ENCODE peak calls at places on chromosomes 5 and 9, in five cellular contexts. One of them, this sample, is unnamed.
A peak's percentile ranks its signal among the peaks of the same experiment; 100 is the strongest.

GRCh38 chr9:106277931-106278330 is 583.6 kb downstream of the TMEM38B start:
- DNase-seq in mucosa of descending colon: no peak
- DNase-seq in adrenal gland: no peak
- DNase-seq in upper lobe of right lung: no peak
- DNase-seq in cardiac fibroblast: peak; percentile 14
- DNase-seq in this sample: no peak

GRCh38 chr5:115626444-115626823 is 598 bp upstream of the TMED7 start:
- DNase-seq in adrenal gland: no peak
- DNase-seq in mucosa of descending colon: no peak
- DNase-seq in cardiac fibroblast: peak; percentile 66
- DNase-seq in upper lobe of right lung: no peak
- DNase-seq in this sample: no peak

GRCh38 chr5:89535421-89535820 is 652.4 kb upstream of the MEF2C start:
- DNase-seq in cardiac fibroblast: no peak
- DNase-seq in adrenal gland: no peak
- DNase-seq in mucosa of descending colon: no peak
- DNase-seq in upper lobe of right lung: no peak
- DNase-seq in this sample: no peak

GRCh38 chr9:114674798-114675554 is 7.0 kb downstream of the TEX48 start:
- DNase-seq in cardiac fibroblast: no peak
- DNase-seq in adrenal gland: no peak
- DNase-seq in mucosa of descending colon: no peak
- DNase-seq in upper lobe of right lung: no peak
- DNase-seq in this sample: no peak

GRCh38 chr9:117718701-117719100 is 14.5 kb downstream of the TLR4 start:
- DNase-seq in cardiac fibroblast: no peak
- DNase-seq in adrenal gland: no peak
- DNase-seq in upper lobe of right lung: no peak
- DNase-seq in mucosa of descending colon: no peak
- DNase-seq in this sample: no peak

GRCh38 chr9:123450096-123450495 is 94.1 kb downstream of the CRB2 start:
- DNase-seq in cardiac fibroblast: no peak
- DNase-seq in mucosa of descending colon: no peak
- DNase-seq in adrenal gland: no peak
- DNase-seq in upper lobe of right lung: no peak
- DNase-seq in this sample: no peak

GRCh38 chr9:111161015-111161415 is 122.7 kb upstream of the LPAR1 start:
- DNase-seq in adrenal gland: no peak
- DNase-seq in cardiac fibroblast: no peak
- DNase-seq in mucosa of descending colon: no peak
- DNase-seq in upper lobe of right lung: no peak
- DNase-seq in this sample: peak; percentile 62

GRCh38 chr9:22158983-22159382 is 149.9 kb upstream of the CDKN2B start:
- DNase-seq in upper lobe of right lung: peak; percentile 86
- DNase-seq in mucosa of descending colon: no peak
- DNase-seq in cardiac fibroblast: peak; percentile 92
- DNase-seq in adrenal gland: peak; percentile 39
- DNase-seq in this sample: no peak

GRCh38 chr9:13932472-13933267 is 381.3 kb downstream of the NFIB start:
- DNase-seq in cardiac fibroblast: no peak
- DNase-seq in mucosa of descending colon: no peak
- DNase-seq in adrenal gland: no peak
- DNase-seq in upper lobe of right lung: no peak
- DNase-seq in this sample: no peak

GRCh38 chr9:135916998-135917397 is 9.7 kb upstream of the CAMSAP1 start:
- DNase-seq in mucosa of descending colon: no peak
- DNase-seq in adrenal gland: no peak
- DNase-seq in upper lobe of right lung: no peak
- DNase-seq in cardiac fibroblast: no peak
- DNase-seq in this sample: no peak

GRCh38 chr5:149485655-149486615 is 65.3 kb downstream of the CSNK1A1 start:
- DNase-seq in upper lobe of right lung: no peak
- DNase-seq in cardiac fibroblast: peak; percentile 98
- DNase-seq in adrenal gland: peak; percentile 88
- DNase-seq in mucosa of descending colon: no peak
- DNase-seq in this sample: peak; percentile 96

GRCh38 chr5:137304227-137304874 is 194.8 kb downstream of the SPOCK1 start:
- DNase-seq in upper lobe of right lung: no peak
- DNase-seq in cardiac fibroblast: no peak
- DNase-seq in adrenal gland: peak; percentile 52
- DNase-seq in mucosa of descending colon: peak; percentile 56
- DNase-seq in this sample: no peak

GRCh38 chr9:104835163-104835562 is 71.2 kb downstream of the NIPSNAP3B start:
- DNase-seq in upper lobe of right lung: no peak
- DNase-seq in cardiac fibroblast: no peak
- DNase-seq in adrenal gland: no peak
- DNase-seq in mucosa of descending colon: no peak
- DNase-seq in this sample: no peak

GRCh38 chr9:3648266-3648665 is 122.5 kb upstream of the RFX3 start:
- DNase-seq in mucosa of descending colon: no peak
- DNase-seq in upper lobe of right lung: no peak
- DNase-seq in adrenal gland: no peak
- DNase-seq in cardiac fibroblast: no peak
- DNase-seq in this sample: no peak

GRCh38 chr5:168177831-168178450 is 113.5 kb upstream of the WWC1 start:
- DNase-seq in cardiac fibroblast: no peak
- DNase-seq in upper lobe of right lung: no peak
- DNase-seq in adrenal gland: no peak
- DNase-seq in mucosa of descending colon: no peak
- DNase-seq in this sample: no peak

GRCh38 chr9:1977026-1977425 is 38.1 kb upstream of the SMARCA2 start:
- DNase-seq in upper lobe of right lung: no peak
- DNase-seq in cardiac fibroblast: no peak
- DNase-seq in mucosa of descending colon: no peak
- DNase-seq in adrenal gland: no peak
- DNase-seq in this sample: no peak

GRCh38 chr9:133306242-133307194 is 29.5 kb downstream of the SURF6 start:
- DNase-seq in upper lobe of right lung: no peak
- DNase-seq in cardiac fibroblast: no peak
- DNase-seq in mucosa of descending colon: no peak
- DNase-seq in adrenal gland: no peak
- DNase-seq in this sample: no peak

GRCh38 chr5:8788246-8788645 is 757.6 kb downstream of the SEMA5A start:
- DNase-seq in adrenal gland: no peak
- DNase-seq in upper lobe of right lung: no peak
- DNase-seq in cardiac fibroblast: no peak
- DNase-seq in mucosa of descending colon: no peak
- DNase-seq in this sample: no peak

GRCh38 chr5:156634301-156634700 is 215.8 kb upstream of the PPP1R2B start:
- DNase-seq in upper lobe of right lung: no peak
- DNase-seq in mucosa of descending colon: no peak
- DNase-seq in adrenal gland: no peak
- DNase-seq in cardiac fibroblast: no peak
- DNase-seq in this sample: no peak

GRCh38 chr9:134634667-134635230 is 6.9 kb upstream of the COL5A1 start:
- DNase-seq in upper lobe of right lung: peak; percentile 31
- DNase-seq in adrenal gland: peak; percentile 9
- DNase-seq in mucosa of descending colon: peak; percentile 13
- DNase-seq in cardiac fibroblast: no peak
- DNase-seq in this sample: no peak
- H3K4me3 ChIP-seq in upper lobe of right lung: no peak overlapping the region
- H3K4me3 ChIP-seq in adrenal gland: no peak overlapping the region
- H3K4me3 ChIP-seq in mucosa of descending colon: no peak overlapping the region
- H3K4me3 ChIP-seq in cardiac fibroblast: no peak overlapping the region
- H3K4me3 ChIP-seq in this sample: no peak overlapping the region

GRCh38 chr9:83622814-83623633 is at the start of gene IDNK:
- DNase-seq in mucosa of descending colon: peak; percentile 84
- DNase-seq in cardiac fibroblast: peak; percentile 53
- DNase-seq in adrenal gland: peak; percentile 50
- DNase-seq in upper lobe of right lung: peak; percentile 90
- DNase-seq in this sample: no peak
- TF ChIP-seq CTCF in mucosa of descending colon: no peak
- TF ChIP-seq CTCF in cardiac fibroblast: no peak
- TF ChIP-seq CTCF in adrenal gland: no peak
- TF ChIP-seq CTCF in upper lobe of right lung: no peak
- TF ChIP-seq CTCF in this sample: no peak

GRCh38 chr5:173896631-173897030 is 8.5 kb downstream of the CPEB4 start:
- DNase-seq in upper lobe of right lung: no peak
- DNase-seq in adrenal gland: no peak
- DNase-seq in cardiac fibroblast: no peak
- DNase-seq in mucosa of descending colon: no peak
- DNase-seq in this sample: no peak
- H3K4me3 ChIP-seq in upper lobe of right lung: no peak overlapping the region
- H3K4me3 ChIP-seq in adrenal gland: peak overlapping the region; percentile 94
- H3K4me3 ChIP-seq in cardiac fibroblast: no peak overlapping the region
- H3K4me3 ChIP-seq in mucosa of descending colon: no peak overlapping the region
- H3K4me3 ChIP-seq in this sample: no peak overlapping the region

GRCh38 chr5:166338801-166339200 is 1952.6 kb upstream of the WWC1 start:
- DNase-seq in mucosa of descending colon: no peak
- DNase-seq in upper lobe of right lung: no peak
- DNase-seq in adrenal gland: no peak
- DNase-seq in cardiac fibroblast: peak; percentile 32
- DNase-seq in this sample: no peak

GRCh38 chr5:166340039-166340438 is 1951.4 kb upstream of the WWC1 start:
- DNase-seq in adrenal gland: no peak
- DNase-seq in cardiac fibroblast: no peak
- DNase-seq in mucosa of descending colon: no peak
- DNase-seq in upper lobe of right lung: no peak
- DNase-seq in this sample: no peak

GRCh38 chr5:166342330-166342891 is 1949.0 kb upstream of the WWC1 start:
- DNase-seq in mucosa of descending colon: no peak
- DNase-seq in adrenal gland: no peak
- DNase-seq in cardiac fibroblast: peak; percentile 46
- DNase-seq in upper lobe of right lung: no peak
- DNase-seq in this sample: no peak

GRCh38 chr5:166347051-166347450 is 1944.4 kb upstream of the WWC1 start:
- DNase-seq in cardiac fibroblast: no peak
- DNase-seq in upper lobe of right lung: no peak
- DNase-seq in mucosa of descending colon: no peak
- DNase-seq in adrenal gland: no peak
- DNase-seq in this sample: no peak

DNA sequence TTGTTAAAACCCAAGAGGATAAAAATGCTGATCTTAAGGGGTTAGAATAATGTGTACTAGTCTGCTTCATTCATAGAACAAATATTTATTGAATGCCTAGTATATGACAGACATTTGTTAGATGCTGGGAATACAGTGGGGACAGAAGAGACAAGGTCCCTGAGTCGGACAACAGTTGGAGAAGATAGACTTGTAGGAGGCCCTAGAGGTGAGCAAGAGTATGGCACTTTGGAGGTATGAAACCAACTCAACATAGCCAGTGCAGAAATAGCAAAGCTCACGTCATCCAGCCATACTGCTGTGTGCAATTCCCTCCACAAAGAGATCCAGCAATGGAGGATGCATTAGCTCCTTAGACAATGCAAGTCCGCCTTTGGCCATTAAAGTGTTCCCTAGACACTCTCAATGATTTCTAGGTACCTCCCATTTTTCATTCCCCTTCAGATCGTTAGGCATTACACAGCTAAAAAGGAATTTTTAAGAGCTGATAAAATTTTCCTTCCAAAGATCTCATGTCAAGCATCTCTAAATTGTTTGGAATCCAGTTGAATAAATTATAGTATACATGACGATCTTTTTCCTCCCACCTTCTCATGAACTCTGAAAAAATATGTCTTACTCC is 1949.6 kb upstream of the WWC1 start:
- DNase-seq in mucosa of descending colon: no peak
- DNase-seq in adrenal gland: no peak
- DNase-seq in cardiac fibroblast: peak; percentile 1
- DNase-seq in upper lobe of right lung: no peak
- DNase-seq in this sample: no peak
- TF ChIP-seq CTCF in mucosa of descending colon: no peak
- TF ChIP-seq CTCF in adrenal gland: no peak
- TF ChIP-seq CTCF in cardiac fibroblast: peak; percentile 16
- TF ChIP-seq CTCF in upper lobe of right lung: peak; percentile 9
- TF ChIP-seq CTCF in this sample: peak; percentile 8

GRCh38 chr5:932628-933250 is 40.1 kb downstream of the TRIP13 start:
- DNase-seq in cardiac fibroblast: peak; percentile 47
- DNase-seq in mucosa of descending colon: no peak
- DNase-seq in upper lobe of right lung: peak; percentile 66
- DNase-seq in adrenal gland: no peak
- DNase-seq in this sample: no peak

GRCh38 chr5:932151-932627 is 39.5 kb downstream of the TRIP13 start:
- DNase-seq in cardiac fibroblast: no peak
- DNase-seq in upper lobe of right lung: no peak
- DNase-seq in mucosa of descending colon: no peak
- DNase-seq in adrenal gland: no peak
- DNase-seq in this sample: no peak

GRCh38 chr5:931570-932145 is 39.0 kb downstream of the TRIP13 start:
- DNase-seq in adrenal gland: no peak
- DNase-seq in upper lobe of right lung: no peak
- DNase-seq in cardiac fibroblast: no peak
- DNase-seq in mucosa of descending colon: no peak
- DNase-seq in this sample: no peak

GRCh38 chr5:929596-929995 is 36.9 kb downstream of the TRIP13 start:
- DNase-seq in upper lobe of right lung: no peak
- DNase-seq in adrenal gland: no peak
- DNase-seq in mucosa of descending colon: no peak
- DNase-seq in cardiac fibroblast: no peak
- DNase-seq in this sample: no peak

DNA sequence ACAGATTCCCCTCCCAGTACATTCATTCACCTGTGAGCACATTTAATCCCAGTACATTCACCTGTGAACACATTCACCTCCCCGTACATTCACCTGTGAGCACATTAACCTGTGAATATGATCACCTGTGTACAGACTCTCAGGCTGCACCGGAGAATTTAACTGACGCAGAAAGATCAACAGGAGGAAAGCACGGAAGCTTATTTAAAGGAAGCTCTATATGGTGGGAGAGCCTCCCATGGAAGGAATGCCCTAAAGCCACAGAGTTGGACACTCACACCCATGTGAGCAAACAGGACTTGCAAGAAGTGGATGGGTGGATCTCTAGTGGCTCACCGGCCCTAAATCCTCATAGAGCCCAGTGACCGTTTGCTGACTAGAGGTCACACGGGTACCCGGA is 38.2 kb downstream of the TRIP13 start:
- DNase-seq in adrenal gland: no peak
- DNase-seq in upper lobe of right lung: no peak
- DNase-seq in cardiac fibroblast: no peak
- DNase-seq in mucosa of descending colon: no peak
- DNase-seq in this sample: no peak
- H3K4me3 ChIP-seq in adrenal gland: no peak overlapping the region
- H3K4me3 ChIP-seq in upper lobe of right lung: no peak overlapping the region
- H3K4me3 ChIP-seq in cardiac fibroblast: no peak overlapping the region
- H3K4me3 ChIP-seq in mucosa of descending colon: no peak overlapping the region
- H3K4me3 ChIP-seq in this sample: no peak overlapping the region

GRCh38 chr5:132296412-132297001 is 2.3 kb downstream of the SLC22A4 start:
- DNase-seq in upper lobe of right lung: no peak
- DNase-seq in cardiac fibroblast: peak; percentile 81
- DNase-seq in adrenal gland: no peak
- DNase-seq in mucosa of descending colon: no peak
- DNase-seq in this sample: no peak
- TF ChIP-seq CTCF in upper lobe of right lung: no peak
- TF ChIP-seq CTCF in cardiac fibroblast: no peak
- TF ChIP-seq CTCF in adrenal gland: no peak
- TF ChIP-seq CTCF in mucosa of descending colon: no peak
- TF ChIP-seq CTCF in this sample: no peak